ENCODE peak calls at places on chromosome 2, in four cellular contexts. A is stimulated activated naive B cell treated with anti-CD40 and anti-IgM and Interleukin-4, amounts not matched to agents 10 μg/mL and 1 μg/mL and 100 μg/mL, for 72 hours; H is NCI-H1436; G is AG08396. E is an unnamed sample.

GRCh38 chr2:232049350-232049749 is 87.8 kb downstream of the DIS3L2 start:
- DNase-seq in H (no peak), A (no peak), G (no peak), E (no peak)

GRCh38 chr2:7118606-7119503 is 201.6 kb downstream of the RNF144A start:
- DNase-seq in H (peak), A (no peak), G (peak), E (no peak)

GRCh38 chr2:70759446-70759845 is 8.6 kb downstream of the ADD2 start:
- DNase-seq in H (no peak), A (no peak), G (no peak), E (no peak)

GRCh38 chr2:10054424-10054823 is 11.1 kb downstream of the KLF11 start:
- DNase-seq in H (no peak), A (no peak), G (no peak), E (no peak)

GRCh38 chr2:240013343-240013742 is 11.8 kb downstream of the NDUFA10 start:
- DNase-seq in H (no peak), G (peak), A (no peak), E (no peak)

GRCh38 chr2:99337931-99338580 is 867 bp downstream of the EIF5B start:
- DNase-seq in H (no peak), G (peak), A (no peak), E (no peak)

GRCh38 chr2:230179907-230180306 is 39.9 kb downstream of the SP110 start:
- DNase-seq in A (no peak), G (no peak), H (no peak), E (no peak)

GRCh38 chr2:61670591-61671503 is 132.7 kb upstream of the XPO1 start:
- DNase-seq in G (no peak), H (no peak), A (peak), E (no peak)

GRCh38 chr2:172119089-172119488 is 16.4 kb upstream of the DLX2 start:
- DNase-seq in A (no peak), G (no peak), H (no peak), E (no peak)

GRCh38 chr2:25168256-25169072 is at the start of gene POMC:
- DNase-seq in G (peak), H (no peak), A (peak), E (no peak)

GRCh38 chr2:45643095-45643494 is 8.4 kb upstream of the PRKCE start:
- DNase-seq in A (no peak), H (no peak), G (peak), E (no peak)

GRCh38 chr2:195352581-195352980 is 304.4 kb upstream of the SLC39A10 start:
- DNase-seq in G (no peak), A (no peak), H (no peak), E (no peak)